ENCODE peak calls at places on chromosome 19, in ten cellular contexts. W, Y, E, X, P, M, G, O, B and A are unnamed samples.

GRCh38 chr19:10861118-10861651 is 10.2 kb upstream of the CARM1 start:
- DNase-seq in W (no peak), P (peak; percentile 66), O (no peak), B (peak; percentile 45), G (peak; percentile 46), Y (no peak), E (peak; percentile 34), M (no peak), X (peak; percentile 37), A (no peak)

GRCh38 chr19:33804021-33804799 is 7.5 kb downstream of the KCTD15 start:
- DNase-seq in O (peak; percentile 82), M (peak; percentile 57), G (peak; percentile 82), E (peak; percentile 94), B (peak; percentile 79), Y (no peak), W (no peak), X (peak; percentile 84), P (no peak), A (peak; percentile 31)

GRCh38 chr19:57850553-57851017 is 926 bp downstream of the ZNF587 start:
- DNase-seq in E (peak; percentile 20), B (peak; percentile 23), G (peak; percentile 70), O (peak; percentile 67), M (no peak), W (no peak), X (peak; percentile 27), Y (peak; percentile 39), P (peak; percentile 65), A (peak; percentile 76)

GRCh38 chr19:39264306-39265290 is 3.6 kb upstream of the IFNL2 start:
- DNase-seq in X (peak; percentile 8), M (no peak), Y (no peak), W (no peak), E (no peak), P (no peak), O (no peak), G (peak; percentile 28), B (no peak), A (no peak)

GRCh38 chr19:52237197-52237596 is 32.2 kb upstream of the ZNF766 start:
- DNase-seq in P (no peak), O (peak; percentile 16), W (no peak), M (no peak), G (peak; percentile 51), E (no peak), B (peak; percentile 6), Y (no peak), X (no peak), A (no peak)

GRCh38 chr19:3671680-3672574 is 28.3 kb downstream of the PIP5K1C start:
- DNase-seq in X (peak; percentile 36), W (no peak), Y (no peak), B (no peak), M (no peak), O (peak; percentile 53), G (peak; percentile 67), P (no peak), E (no peak), A (no peak)

GRCh38 chr19:32914879-32915278 is 45.3 kb upstream of the SLC7A9 start:
- DNase-seq in M (no peak), E (no peak), W (no peak), Y (no peak), X (no peak), P (no peak), O (peak; percentile 8), G (peak; percentile 33), B (no peak), A (no peak)

GRCh38 chr19:5235458-5236219 is 105.0 kb downstream of the PTPRS start:
- DNase-seq in Y (no peak), M (no peak), O (no peak), P (no peak), X (no peak), B (no peak), W (no peak), G (no peak), E (no peak), A (no peak)

GRCh38 chr19:4057913-4058695 is 8.6 kb downstream of the ZBTB7A start:
- DNase-seq in B (peak; percentile 80), G (peak; percentile 97), X (peak; percentile 92), E (peak; percentile 67), M (no peak), O (peak; percentile 94), P (no peak), Y (peak; percentile 68), W (peak; percentile 63), A (no peak)

GRCh38 chr19:32870154-32870573 is 597 bp upstream of the SLC7A9 start:
- DNase-seq in G (no peak), E (no peak), O (no peak), X (no peak), P (no peak), B (no peak), M (no peak), Y (no peak), W (no peak), A (no peak)

GRCh38 chr19:53466726-53467125 is 807 bp upstream of the ZNF813 start:
- DNase-seq in E (no peak), P (no peak), M (no peak), Y (no peak), G (peak; percentile 29), B (no peak), O (no peak), W (no peak), X (no peak), A (no peak)
- TF ChIP-seq CTCF in E (no peak), P (no peak), M (no peak), Y (no peak), G (no peak), B (no peak), O (no peak), W (no peak), X (no peak), A (peak; percentile 44)

GRCh38 chr19:45766293-45766918 is 2.6 kb downstream of the SIX5 start:
- DNase-seq in B (no peak), O (no peak), M (no peak), W (no peak), P (no peak), E (peak; percentile 69), X (no peak), G (no peak), Y (no peak), A (no peak)
- H3K4me3 ChIP-seq in B (peak overlapping the region; percentile 79), O (peak overlapping the region; percentile 73), M (peak overlapping the region; percentile 77), W (peak overlapping the region; percentile 57), P (no peak overlapping the region), E (peak overlapping the region; percentile 80), X (peak overlapping the region; percentile 79), G (peak overlapping the region; percentile 80), Y (peak overlapping the region; percentile 77), A (peak overlapping the region; percentile 71)

DNA sequence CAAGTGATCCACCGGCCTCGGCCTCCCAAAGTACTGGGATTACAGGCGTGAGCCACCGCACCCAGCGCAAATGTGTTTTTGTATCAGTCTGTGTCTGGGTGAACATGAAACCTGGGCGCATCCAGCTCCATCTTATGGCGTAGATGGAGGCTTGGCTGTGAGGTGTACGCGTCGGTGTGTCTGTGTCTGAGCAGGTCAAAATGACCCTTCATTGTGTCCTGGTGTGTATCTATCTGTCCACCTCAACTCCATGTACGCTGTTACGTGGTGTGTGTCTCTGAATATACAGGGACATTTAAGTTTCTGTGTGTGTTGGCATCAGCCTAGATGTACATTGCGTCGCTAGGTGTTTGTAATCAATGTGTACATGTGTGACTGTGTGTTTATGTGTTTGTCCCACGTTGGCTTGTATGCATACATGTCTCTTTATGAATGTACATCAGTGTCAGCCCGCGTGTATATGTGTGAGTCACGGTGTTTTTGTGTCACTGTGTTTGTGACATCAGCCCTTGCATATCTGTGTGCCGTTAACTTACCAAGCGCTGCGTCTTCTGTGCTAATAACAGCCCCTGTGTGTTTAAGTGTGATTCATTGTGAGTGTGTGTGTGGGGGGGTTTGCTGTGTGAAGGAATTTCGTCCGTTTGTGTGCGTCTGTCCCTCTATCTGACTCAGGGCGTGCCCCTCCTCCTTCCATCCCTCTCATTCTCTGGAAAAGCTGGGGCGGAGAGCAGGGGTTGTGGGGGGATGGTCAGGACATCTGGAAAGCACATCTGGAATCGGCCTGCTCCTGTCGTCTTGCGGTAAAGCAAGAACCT is 6.4 kb downstream of the AXL start:
- DNase-seq in Y (peak; percentile 98), G (peak; percentile 99), M (peak; percentile 87), B (peak; percentile 99), O (peak; percentile 100), W (peak; percentile 99), E (peak; percentile 26), X (peak; percentile 98), P (no peak), A (no peak)
- TF ChIP-seq CTCF in Y (no peak), G (no peak), M (no peak), B (no peak), O (no peak), W (no peak), E (no peak), X (no peak), P (no peak), A (no peak)

GRCh38 chr19:46573679-46574522 is 27.2 kb upstream of the CALM3 start:
- DNase-seq in E (no peak), M (no peak), O (no peak), X (no peak), G (no peak), W (no peak), Y (no peak), B (no peak), P (no peak), A (no peak)

GRCh38 chr19:46574533-46574932 is 26.6 kb upstream of the CALM3 start:
- DNase-seq in W (no peak), B (no peak), P (no peak), G (peak; percentile 37), O (peak; percentile 15), X (no peak), Y (no peak), E (no peak), M (no peak), A (no peak)

GRCh38 chr19:46578450-46578849 is 22.7 kb upstream of the CALM3 start:
- DNase-seq in M (no peak), X (no peak), B (no peak), O (no peak), E (no peak), P (no peak), W (no peak), G (no peak), Y (no peak), A (no peak)

GRCh38 chr19:46580247-46580646 is 20.9 kb upstream of the CALM3 start:
- DNase-seq in Y (no peak), O (no peak), M (no peak), E (no peak), W (no peak), P (no peak), X (no peak), G (no peak), B (no peak), A (no peak)

GRCh38 chr19:46579286-46579944 is 21.7 kb upstream of the CALM3 start:
- DNase-seq in O (no peak), W (no peak), E (no peak), X (no peak), Y (no peak), B (no peak), G (no peak), P (peak; percentile 23), M (no peak), A (no peak)
- H3K4me3 ChIP-seq in O (no peak overlapping the region), W (no peak overlapping the region), E (no peak overlapping the region), X (no peak overlapping the region), Y (no peak overlapping the region), B (no peak overlapping the region), G (no peak overlapping the region), P (no peak overlapping the region), M (no peak overlapping the region), A (no peak overlapping the region)